ENCODE peak calls at places on chromosomes 2 and 18, in six cellular contexts. X is foreskin keratinocyte; M is activated CD4-positive, alpha-beta T cell treated with anti-CD3 and anti-CD28 coated beads for 36 hours; U is lower leg skin; D is kidney; N is skeletal muscle cell. B is an unnamed sample.

GRCh38 chr2:72954376-72955187 is 37.3 kb downstream of the EMX1 start:
- DNase-seq in D (peak), N (no peak), X (no peak), U (no peak), M (no peak), B (no peak)

GRCh38 chr2:120477831-120478481 is 132.0 kb downstream of the INHBB start:
- DNase-seq in X (no peak), N (no peak), D (no peak), U (no peak), M (no peak), B (no peak)

GRCh38 chr2:152307863-152308262 is 27.1 kb upstream of the FMNL2 start:
- DNase-seq in X (no peak), U (no peak), M (no peak), D (no peak), N (no peak), B (no peak)

GRCh38 chr2:28665041-28665704 is 86.5 kb upstream of the PPP1CB start:
- DNase-seq in X (no peak), M (no peak), N (peak), D (no peak), U (peak), B (peak)

GRCh38 chr2:150625300-150625699 is 137.8 kb upstream of the RND3 start:
- DNase-seq in X (peak), U (no peak), D (no peak), M (no peak), N (no peak), B (no peak)

GRCh38 chr2:85064927-85065630 is 68.1 kb upstream of the TCF7L1 start:
- DNase-seq in N (no peak), D (no peak), M (no peak), X (no peak), U (no peak), B (no peak)

GRCh38 chr2:30808695-30809094 is 1.4 kb upstream of the CAPN13 start:
- DNase-seq in U (no peak), X (no peak), N (no peak), D (no peak), M (no peak), B (no peak)

GRCh38 chr2:151197184-151198070 is 64.2 kb downstream of the RBM43 start:
- DNase-seq in U (no peak), X (no peak), M (no peak), N (no peak), D (no peak), B (no peak)

GRCh38 chr2:10326707-10327594 is 24.2 kb downstream of the HPCAL1 start:
- DNase-seq in M (no peak), X (no peak), D (no peak), U (no peak), N (no peak), B (no peak)

GRCh38 chr2:234212534-234212933 is 162.0 kb downstream of the SPP2 start:
- DNase-seq in D (peak), U (no peak), N (no peak), X (no peak), M (no peak), B (no peak)

GRCh38 chr2:225041210-225041870 is 928 bp downstream of the DOCK10 start:
- DNase-seq in N (no peak), M (peak), D (peak), U (peak), X (no peak), B (peak)

GRCh38 chr2:108621087-108621559 is 86.9 kb downstream of the LIMS1 start:
- DNase-seq in U (peak), X (peak), M (peak), D (peak), N (no peak), B (peak)

GRCh38 chr2:14220101-14220500 is 412.4 kb upstream of the LRATD1 start:
- DNase-seq in X (no peak), U (no peak), N (no peak), D (no peak), M (no peak), B (no peak)

GRCh38 chr2:234827096-234827860 is 124.5 kb upstream of the SH3BP4 start:
- DNase-seq in X (no peak), D (no peak), M (no peak), U (no peak), N (no peak), B (no peak)

GRCh38 chr2:241724259-241724974 is 10.0 kb upstream of the D2HGDH start:
- DNase-seq in U (no peak), M (peak), D (no peak), X (no peak), N (no peak), B (no peak)

GRCh38 chr2:105100064-105100840 is 62.4 kb downstream of the MRPS9 start:
- DNase-seq in X (no peak), N (no peak), D (no peak), M (peak), U (no peak), B (no peak)

GRCh38 chr18:21830533-21830932 is 89.9 kb downstream of the MIB1 start:
- DNase-seq in U (no peak), M (no peak), X (no peak), D (no peak), N (no peak), B (no peak)

GRCh38 chr2:127829845-127830246 is 18.9 kb upstream of the WDR33 start:
- DNase-seq in X (peak), M (peak), N (no peak), D (no peak), U (no peak), B (no peak)

GRCh38 chr2:20456049-20456665 is 9.3 kb downstream of the RHOB start:
- DNase-seq in U (no peak), D (no peak), M (no peak), X (no peak), N (no peak), B (no peak)

GRCh38 chr2:126804347-126804746 is 94.3 kb upstream of the TEX51 start:
- DNase-seq in U (no peak), M (no peak), X (no peak), N (no peak), D (no peak), B (no peak)

GRCh38 chr2:64654063-64654811 is 524 bp upstream of the SERTAD2 start:
- DNase-seq in X (no peak), N (no peak), M (peak), D (peak), U (peak), B (peak)

B was measured in lower lobe of right lung.